ENCODE peak calls at places on chromosomes 6 and 20, in seven cellular contexts. P is heart left ventricle, D is K562, S is right lobe of liver, U is ovary, N is sigmoid colon, R is suprapubic skin. K is an unnamed sample.

GRCh38 chr6:142975272-142975805 is 30.4 kb upstream of the HIVEP2 start:
- DNase-seq in R (no peak), N (no peak), U (no peak), D (no peak), S (no peak), P (no peak), K (no peak)

GRCh38 chr6:150202404-150202803 is 59.6 kb downstream of the PPP1R14C start:
- DNase-seq in D (no peak), S (no peak), P (no peak), R (no peak), U (no peak), N (no peak), K (no peak)

GRCh38 chr6:20600831-20601230 is 66.6 kb downstream of the CDKAL1 start:
- DNase-seq in D (no peak), P (no peak), N (no peak), U (no peak), R (no peak), S (no peak), K (no peak)

GRCh38 chr6:26133730-26134129 is 46.5 kb downstream of the HFE start:
- DNase-seq in S (no peak), D (no peak), R (no peak), U (no peak), P (no peak), N (no peak), K (no peak)

GRCh38 chr6:162493917-162494316 is 233.6 kb downstream of the PRKN start:
- DNase-seq in S (no peak), U (no peak), N (no peak), D (no peak), P (no peak), R (no peak), K (no peak)

GRCh38 chr6:66556936-66557335 is 849.9 kb upstream of the EYS start:
- DNase-seq in P (no peak), S (no peak), N (no peak), U (no peak), D (no peak), R (no peak), K (no peak)

GRCh38 chr6:21159465-21159864 is 434.1 kb upstream of the SOX4 start:
- DNase-seq in R (no peak), U (no peak), S (no peak), P (no peak), N (no peak), D (no peak), K (no peak)

GRCh38 chr20:12555369-12555768 is 453.4 kb upstream of the SPTLC3 start:
- DNase-seq in D (no peak), U (no peak), S (no peak), P (no peak), R (no peak), N (no peak), K (no peak)

GRCh38 chr6:34663887-34664269 is 32.7 kb downstream of the ILRUN start:
- DNase-seq in S (no peak), P (no peak), U (no peak), R (no peak), N (no peak), D (no peak), K (no peak)

GRCh38 chr6:41650120-41650519 is 11.9 kb downstream of the MDFI start:
- DNase-seq in U (no peak), P (peak), D (no peak), S (peak), N (no peak), R (no peak), K (no peak)

GRCh38 chr6:18395177-18395850 is 8.2 kb downstream of the RNF144B start:
- DNase-seq in S (no peak), N (no peak), P (no peak), R (no peak), U (no peak), D (no peak), K (no peak)

GRCh38 chr6:18389479-18389878 is 2.3 kb downstream of the RNF144B start:
- DNase-seq in D (no peak), N (no peak), R (no peak), S (no peak), P (no peak), U (no peak), K (no peak)

GRCh38 chr6:18390476-18390875 is 3.3 kb downstream of the RNF144B start:
- DNase-seq in U (no peak), S (no peak), N (no peak), D (no peak), R (no peak), P (no peak), K (no peak)

GRCh38 chr6:18391018-18391417 is 3.9 kb downstream of the RNF144B start:
- DNase-seq in U (no peak), P (no peak), S (no peak), R (no peak), D (no peak), N (no peak), K (no peak)

GRCh38 chr6:18392346-18392877 is 5.3 kb downstream of the RNF144B start:
- DNase-seq in P (no peak), S (no peak), R (no peak), D (no peak), N (no peak), U (no peak), K (no peak)
- TF ChIP-seq CTCF in P (no peak), S (no peak), R (no peak), D (no peak), N (no peak), U (no peak), K (no peak)

GRCh38 chr6:89834884-89835792 is 5.5 kb downstream of the CASP8AP2 start:
- DNase-seq in P (no peak), U (no peak), R (no peak), N (no peak), S (no peak), D (no peak), K (no peak)
- H3K27ac ChIP-seq in P (no peak), U (no peak), R (no peak), N (no peak), S (no peak), D (no peak), K (no peak)

DNA sequence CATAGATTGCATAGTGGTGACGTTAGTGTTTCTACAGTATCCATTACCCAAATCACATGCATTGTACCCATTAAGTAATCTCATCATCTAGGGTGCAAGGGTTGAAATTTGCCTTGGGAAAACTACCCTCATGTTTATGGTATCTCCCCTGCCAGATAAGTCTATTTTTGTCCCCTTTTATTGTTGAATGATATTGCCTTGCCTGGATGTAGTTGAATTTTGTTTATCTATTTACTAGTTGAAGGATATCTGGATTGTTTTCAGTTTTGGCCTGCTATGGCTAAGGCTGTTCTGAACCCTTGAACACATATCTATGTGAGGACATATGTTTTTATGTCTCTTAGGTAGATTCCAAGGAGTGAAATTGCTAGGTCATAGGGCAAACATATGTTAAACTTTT is 13.4 kb downstream of the HLA-DRB1 start:
- DNase-seq in P (no peak), R (no peak), S (no peak), U (no peak), N (no peak), D (no peak), K (no peak)
- TF ChIP-seq POLR2A in P (no peak), R (no peak), S (no peak), U (no peak), N (no peak), D (no peak), K (no peak)

DNA sequence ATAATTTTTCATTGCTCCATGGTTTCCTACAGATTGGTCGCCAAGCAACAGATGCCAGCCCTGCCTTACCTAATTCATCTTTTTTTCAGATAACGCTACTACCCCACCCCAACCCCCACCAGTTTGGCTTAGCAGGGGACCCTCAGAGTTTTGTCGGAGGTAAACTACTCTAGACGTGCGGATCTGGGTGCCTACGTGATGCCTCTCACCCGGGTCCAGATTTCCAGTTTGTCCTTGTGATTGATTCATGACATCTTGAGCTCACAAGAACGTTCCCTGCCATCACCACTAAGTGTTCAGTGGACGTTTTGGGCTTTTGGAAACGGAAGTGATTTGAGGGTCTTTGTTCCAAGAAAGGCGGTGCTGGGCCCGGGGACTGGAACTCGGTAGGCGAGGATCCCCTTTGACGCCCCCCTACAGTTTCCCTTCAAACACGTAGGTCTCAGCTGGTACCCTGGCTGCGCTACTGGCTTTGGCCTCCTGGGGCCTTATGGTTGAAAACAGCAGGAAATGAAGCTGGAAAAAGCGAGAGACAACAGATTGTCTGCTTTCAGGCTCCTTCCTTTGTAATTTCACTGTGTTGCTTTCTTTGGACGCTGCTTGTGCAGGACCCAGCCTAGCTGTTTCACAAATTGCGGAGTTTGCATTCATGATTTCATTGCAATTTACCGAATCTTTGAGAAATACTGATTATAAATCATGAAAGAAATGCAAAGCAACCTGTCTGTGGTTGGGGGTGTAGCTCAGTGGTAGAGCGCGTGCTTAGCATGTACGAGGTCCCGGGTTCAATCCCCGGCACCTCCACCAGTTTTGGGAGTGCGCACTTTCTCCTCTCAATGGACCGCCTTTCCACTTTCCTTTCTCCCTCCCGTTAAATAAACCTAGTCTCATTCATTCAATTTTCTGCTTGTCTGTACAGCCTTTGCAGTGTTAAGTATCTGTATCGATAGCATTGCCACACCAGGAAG is 81.0 kb downstream of the GPX5 start:
- DNase-seq in P (no peak), D (peak), S (no peak), N (no peak), U (peak), R (no peak), K (peak)
- TF ChIP-seq CTCF in P (no peak), D (peak), S (no peak), N (no peak), U (no peak), R (no peak), K (no peak)

GRCh38 chr20:400121-400450 is 8.0 kb upstream of the RBCK1 start:
- DNase-seq in S (no peak), R (no peak), P (no peak), D (no peak), N (no peak), U (no peak), K (no peak)
- H3K27ac ChIP-seq in S (peak), R (no peak), P (no peak), D (peak), N (no peak), U (no peak), K (no peak)